ENCODE peak calls at places on chromosomes 11 and 22, in ten cellular contexts. One of them, this sample, is unnamed.

GRCh38 chr11:71456831-71457230 is 3.8 kb downstream of the NADSYN1 start:
- DNase-seq in Calu3: no peak
- DNase-seq in ovary: peak
- DNase-seq in CD4-positive, alpha-beta T cell: no peak
- DNase-seq in fibroblast of lung: no peak
- DNase-seq in stimulated activated CD4-positive, alpha-beta T cell treated with anti-CD3 and anti-CD28 coated beads, Interleukin-2, amount 100 ng/mL, for 48 hours: no peak
- DNase-seq in AG09309: no peak
- DNase-seq in iris pigment epithelial cell: no peak
- DNase-seq in naive thymus-derived CD4-positive, alpha-beta T cell: no peak
- DNase-seq in H7: no peak
- DNase-seq in this sample: peak

GRCh38 chr11:74754507-74755255 is 6.0 kb downstream of the RNF169 start:
- DNase-seq in Calu3: peak
- DNase-seq in ovary: no peak
- DNase-seq in CD4-positive, alpha-beta T cell: no peak
- DNase-seq in fibroblast of lung: peak
- DNase-seq in stimulated activated CD4-positive, alpha-beta T cell treated with anti-CD3 and anti-CD28 coated beads, Interleukin-2, amount 100 ng/mL, for 48 hours: no peak
- DNase-seq in AG09309: peak
- DNase-seq in iris pigment epithelial cell: peak
- DNase-seq in naive thymus-derived CD4-positive, alpha-beta T cell: no peak
- DNase-seq in H7: no peak
- DNase-seq in this sample: no peak

GRCh38 chr11:122319842-122320555 is 204.0 kb upstream of the BLID start:
- DNase-seq in Calu3: no peak
- DNase-seq in ovary: no peak
- DNase-seq in CD4-positive, alpha-beta T cell: no peak
- DNase-seq in fibroblast of lung: no peak
- DNase-seq in stimulated activated CD4-positive, alpha-beta T cell treated with anti-CD3 and anti-CD28 coated beads, Interleukin-2, amount 100 ng/mL, for 48 hours: no peak
- DNase-seq in AG09309: no peak
- DNase-seq in iris pigment epithelial cell: no peak
- DNase-seq in naive thymus-derived CD4-positive, alpha-beta T cell: no peak
- DNase-seq in H7: no peak
- DNase-seq in this sample: no peak

GRCh38 chr11:80958414-80958813 is 1517.6 kb upstream of the TENM4 start:
- DNase-seq in Calu3: no peak
- DNase-seq in ovary: no peak
- DNase-seq in CD4-positive, alpha-beta T cell: no peak
- DNase-seq in fibroblast of lung: peak
- DNase-seq in stimulated activated CD4-positive, alpha-beta T cell treated with anti-CD3 and anti-CD28 coated beads, Interleukin-2, amount 100 ng/mL, for 48 hours: no peak
- DNase-seq in AG09309: no peak
- DNase-seq in iris pigment epithelial cell: peak
- DNase-seq in naive thymus-derived CD4-positive, alpha-beta T cell: no peak
- DNase-seq in H7: no peak
- DNase-seq in this sample: no peak

GRCh38 chr22:22935546-22936157 is 48.0 kb downstream of the IGLL5 start:
- DNase-seq in Calu3: no peak
- DNase-seq in ovary: no peak
- DNase-seq in CD4-positive, alpha-beta T cell: no peak
- DNase-seq in fibroblast of lung: no peak
- DNase-seq in stimulated activated CD4-positive, alpha-beta T cell treated with anti-CD3 and anti-CD28 coated beads, Interleukin-2, amount 100 ng/mL, for 48 hours: no peak
- DNase-seq in AG09309: no peak
- DNase-seq in iris pigment epithelial cell: no peak
- DNase-seq in naive thymus-derived CD4-positive, alpha-beta T cell: no peak
- DNase-seq in H7: peak
- DNase-seq in this sample: peak

GRCh38 chr11:79437274-79437980 is 3.4 kb downstream of the TENM4 start:
- DNase-seq in Calu3: peak
- DNase-seq in ovary: peak
- DNase-seq in CD4-positive, alpha-beta T cell: no peak
- DNase-seq in fibroblast of lung: peak
- DNase-seq in stimulated activated CD4-positive, alpha-beta T cell treated with anti-CD3 and anti-CD28 coated beads, Interleukin-2, amount 100 ng/mL, for 48 hours: no peak
- DNase-seq in AG09309: no peak
- DNase-seq in iris pigment epithelial cell: peak
- DNase-seq in naive thymus-derived CD4-positive, alpha-beta T cell: no peak
- DNase-seq in H7: peak
- DNase-seq in this sample: peak

GRCh38 chr11:127693686-127694085 is 693.1 kb upstream of the KIRREL3 start:
- DNase-seq in Calu3: no peak
- DNase-seq in ovary: no peak
- DNase-seq in CD4-positive, alpha-beta T cell: no peak
- DNase-seq in fibroblast of lung: peak
- DNase-seq in stimulated activated CD4-positive, alpha-beta T cell treated with anti-CD3 and anti-CD28 coated beads, Interleukin-2, amount 100 ng/mL, for 48 hours: no peak
- DNase-seq in AG09309: no peak
- DNase-seq in iris pigment epithelial cell: no peak
- DNase-seq in naive thymus-derived CD4-positive, alpha-beta T cell: no peak
- DNase-seq in H7: no peak
- DNase-seq in this sample: no peak

GRCh38 chr11:117442049-117442868 is 114.6 kb downstream of the CEP164 start:
- DNase-seq in Calu3: no peak
- DNase-seq in ovary: no peak
- DNase-seq in CD4-positive, alpha-beta T cell: no peak
- DNase-seq in fibroblast of lung: no peak
- DNase-seq in stimulated activated CD4-positive, alpha-beta T cell treated with anti-CD3 and anti-CD28 coated beads, Interleukin-2, amount 100 ng/mL, for 48 hours: no peak
- DNase-seq in AG09309: no peak
- DNase-seq in iris pigment epithelial cell: no peak
- DNase-seq in naive thymus-derived CD4-positive, alpha-beta T cell: no peak
- DNase-seq in H7: no peak
- DNase-seq in this sample: no peak

GRCh38 chr22:45320326-45320976 is 10.7 kb downstream of the FAM118A start:
- DNase-seq in Calu3: no peak
- DNase-seq in ovary: no peak
- DNase-seq in CD4-positive, alpha-beta T cell: no peak
- DNase-seq in fibroblast of lung: no peak
- DNase-seq in stimulated activated CD4-positive, alpha-beta T cell treated with anti-CD3 and anti-CD28 coated beads, Interleukin-2, amount 100 ng/mL, for 48 hours: no peak
- DNase-seq in AG09309: peak
- DNase-seq in iris pigment epithelial cell: peak
- DNase-seq in naive thymus-derived CD4-positive, alpha-beta T cell: no peak
- DNase-seq in H7: no peak
- DNase-seq in this sample: peak

GRCh38 chr11:128765571-128766530 is 72.0 kb downstream of the FLI1 start:
- DNase-seq in Calu3: no peak
- DNase-seq in ovary: no peak
- DNase-seq in CD4-positive, alpha-beta T cell: no peak
- DNase-seq in fibroblast of lung: peak
- DNase-seq in stimulated activated CD4-positive, alpha-beta T cell treated with anti-CD3 and anti-CD28 coated beads, Interleukin-2, amount 100 ng/mL, for 48 hours: no peak
- DNase-seq in AG09309: no peak
- DNase-seq in iris pigment epithelial cell: no peak
- DNase-seq in naive thymus-derived CD4-positive, alpha-beta T cell: no peak
- DNase-seq in H7: peak
- DNase-seq in this sample: no peak

GRCh38 chr11:76251576-76251975 is 45.3 kb upstream of the WNT11 start:
- DNase-seq in Calu3: no peak
- DNase-seq in ovary: no peak
- DNase-seq in CD4-positive, alpha-beta T cell: no peak
- DNase-seq in fibroblast of lung: no peak
- DNase-seq in stimulated activated CD4-positive, alpha-beta T cell treated with anti-CD3 and anti-CD28 coated beads, Interleukin-2, amount 100 ng/mL, for 48 hours: no peak
- DNase-seq in AG09309: peak
- DNase-seq in iris pigment epithelial cell: peak
- DNase-seq in naive thymus-derived CD4-positive, alpha-beta T cell: no peak
- DNase-seq in H7: no peak
- DNase-seq in this sample: no peak

GRCh38 chr22:48923165-48923875 is 904.4 kb downstream of the BRD1 start:
- DNase-seq in Calu3: no peak
- DNase-seq in ovary: no peak
- DNase-seq in CD4-positive, alpha-beta T cell: no peak
- DNase-seq in fibroblast of lung: no peak
- DNase-seq in stimulated activated CD4-positive, alpha-beta T cell treated with anti-CD3 and anti-CD28 coated beads, Interleukin-2, amount 100 ng/mL, for 48 hours: no peak
- DNase-seq in AG09309: no peak
- DNase-seq in iris pigment epithelial cell: no peak
- DNase-seq in naive thymus-derived CD4-positive, alpha-beta T cell: no peak
- DNase-seq in H7: no peak
- DNase-seq in this sample: peak

GRCh38 chr22:22125028-22125578 is 119.5 kb upstream of the VPREB1 start:
- DNase-seq in Calu3: no peak
- DNase-seq in ovary: no peak
- DNase-seq in CD4-positive, alpha-beta T cell: no peak
- DNase-seq in fibroblast of lung: no peak
- DNase-seq in stimulated activated CD4-positive, alpha-beta T cell treated with anti-CD3 and anti-CD28 coated beads, Interleukin-2, amount 100 ng/mL, for 48 hours: no peak
- DNase-seq in AG09309: no peak
- DNase-seq in iris pigment epithelial cell: no peak
- DNase-seq in naive thymus-derived CD4-positive, alpha-beta T cell: no peak
- DNase-seq in H7: peak
- DNase-seq in this sample: no peak

GRCh38 chr11:12179521-12179920 is 69.1 kb downstream of the MICAL2 start:
- DNase-seq in Calu3: no peak
- DNase-seq in ovary: no peak
- DNase-seq in CD4-positive, alpha-beta T cell: no peak
- DNase-seq in fibroblast of lung: no peak
- DNase-seq in stimulated activated CD4-positive, alpha-beta T cell treated with anti-CD3 and anti-CD28 coated beads, Interleukin-2, amount 100 ng/mL, for 48 hours: no peak
- DNase-seq in AG09309: no peak
- DNase-seq in iris pigment epithelial cell: no peak
- DNase-seq in naive thymus-derived CD4-positive, alpha-beta T cell: no peak
- DNase-seq in H7: no peak
- DNase-seq in this sample: no peak